ENCODE peak calls at places on chromosomes 12 and 14, in nine cellular contexts. Y, Z, A, H, B, D, M, C and F are unnamed samples.

GRCh38 chr12:123271182-123271491 is 519 bp downstream of the CDK2AP1 start:
- DNase-seq in B (no peak), Z (peak), Y (peak), A (no peak), C (peak), H (peak), M (peak), D (peak), F (peak)

GRCh38 chr14:76810953-76811400 is 1.7 kb downstream of the ANGEL1 start:
- DNase-seq in H (peak), A (peak), M (no peak), C (no peak), D (peak), Y (peak), B (peak), Z (no peak), F (no peak)

GRCh38 chr12:65282840-65283239 is 4.4 kb downstream of the MSRB3 start:
- DNase-seq in M (no peak), D (no peak), Z (no peak), B (no peak), Y (no peak), C (no peak), A (no peak), H (no peak), F (no peak)

GRCh38 chr12:39331539-39332261 is 111.2 kb downstream of the KIF21A start:
- DNase-seq in H (no peak), A (no peak), Y (no peak), D (no peak), Z (no peak), B (no peak), M (no peak), C (no peak), F (no peak)

GRCh38 chr12:121238604-121239334 is 28.8 kb downstream of the P2RX4 start:
- DNase-seq in B (peak), D (no peak), A (no peak), Z (no peak), H (no peak), C (no peak), Y (peak), M (no peak), F (no peak)

GRCh38 chr12:106138646-106139421 is at the start of gene NUAK1:
- DNase-seq in B (peak), A (peak), Z (peak), Y (peak), M (peak), D (peak), C (peak), H (peak), F (peak)

GRCh38 chr12:122304924-122305323 is 38.6 kb upstream of the VPS33A start:
- DNase-seq in M (no peak), Z (no peak), D (no peak), C (no peak), H (no peak), A (no peak), B (no peak), Y (no peak), F (no peak)

GRCh38 chr14:29064305-29064704 is 297.7 kb downstream of the FOXG1 start:
- DNase-seq in A (no peak), D (no peak), M (no peak), Y (no peak), H (no peak), C (no peak), B (no peak), Z (no peak), F (no peak)

GRCh38 chr14:24298892-24299254 is 707 bp downstream of the DHRS1 start:
- DNase-seq in H (no peak), M (no peak), Z (no peak), A (no peak), B (peak), Y (peak), C (no peak), D (no peak), F (no peak)

GRCh38 chr14:60648169-60648933 is 926 bp downstream of the SIX1 start:
- DNase-seq in C (no peak), M (peak), Y (peak), H (no peak), A (no peak), D (no peak), Z (no peak), B (no peak), F (no peak)

GRCh38 chr12:132000286-132000872 is 50.6 kb downstream of the EP400 start:
- DNase-seq in D (no peak), Y (no peak), H (no peak), B (no peak), M (no peak), C (no peak), A (no peak), Z (no peak), F (no peak)

GRCh38 chr12:9065607-9065856 is 50.2 kb downstream of the A2M start:
- DNase-seq in M (no peak), C (no peak), A (no peak), Z (no peak), B (no peak), D (no peak), H (no peak), Y (no peak), F (no peak)

GRCh38 chr12:90794212-90794611 is 160.8 kb downstream of the CCER1 start:
- DNase-seq in Y (no peak), M (no peak), Z (no peak), H (no peak), B (no peak), D (no peak), C (no peak), A (no peak), F (no peak)

GRCh38 chr14:68955164-68955921 is 23.8 kb downstream of the ACTN1 start:
- DNase-seq in D (no peak), M (peak), A (no peak), C (no peak), B (peak), Z (no peak), H (no peak), Y (peak), F (no peak)

GRCh38 chr12:131836714-131837397 is 8.7 kb downstream of the MMP17 start:
- DNase-seq in M (peak), H (no peak), D (no peak), Y (no peak), B (no peak), A (no peak), Z (no peak), C (no peak), F (no peak)

GRCh38 chr12:95218164-95218851 is 701 bp downstream of the VEZT start:
- DNase-seq in M (no peak), A (peak), C (no peak), B (peak), D (no peak), Z (no peak), H (no peak), Y (peak), F (no peak)

GRCh38 chr12:32926963-32927362 is 30.4 kb upstream of the PKP2 start:
- DNase-seq in B (no peak), A (no peak), Y (no peak), M (no peak), H (no peak), Z (no peak), C (no peak), D (no peak), F (no peak)

GRCh38 chr14:69648480-69649414 is 37.4 kb downstream of the SUSD6 start:
- DNase-seq in C (no peak), M (no peak), A (no peak), Y (peak), H (no peak), B (peak), D (no peak), Z (no peak), F (no peak)

GRCh38 chr14:67464856-67465255 is 23.7 kb downstream of the TMEM229B start:
- DNase-seq in Y (no peak), Z (no peak), A (no peak), C (no peak), M (no peak), B (no peak), H (no peak), D (no peak), F (no peak)

GRCh38 chr12:124150176-124150575 is 144.7 kb upstream of the RFLNA start:
- DNase-seq in Z (no peak), H (no peak), B (no peak), Y (no peak), D (no peak), A (peak), C (peak), M (no peak), F (no peak)

GRCh38 chr12:76455582-76456345 is 103.8 kb downstream of the OSBPL8 start:
- DNase-seq in B (peak), M (no peak), D (no peak), Z (no peak), H (peak), C (peak), Y (peak), A (peak), F (no peak)

GRCh38 chr14:39015360-39015961 is 87.6 kb downstream of the SEC23A start:
- DNase-seq in A (peak), B (peak), C (peak), Y (peak), Z (no peak), D (no peak), H (peak), M (no peak), F (no peak)

GRCh38 chr12:6950401-6950801 is 755 bp upstream of the PTPN6 start:
- DNase-seq in C (no peak), M (peak), D (peak), Z (peak), Y (no peak), A (no peak), H (no peak), B (no peak), F (peak)

GRCh38 chr14:76697246-76697645 is 64.0 kb upstream of the VASH1 start:
- DNase-seq in B (no peak), A (no peak), D (no peak), H (no peak), Y (no peak), Z (no peak), M (no peak), C (no peak), F (no peak)

GRCh38 chr14:71497645-71498086 is 434.6 kb upstream of the RGS6 start:
- DNase-seq in D (no peak), B (peak), A (no peak), M (no peak), Z (no peak), Y (peak), C (no peak), H (no peak), F (no peak)

GRCh38 chr14:104554608-104555401 is 24.8 kb upstream of the C14orf180 start:
- DNase-seq in D (no peak), Y (no peak), H (no peak), A (peak), C (no peak), Z (peak), M (peak), B (no peak), F (peak)

GRCh38 chr12:77599782-77600491 is 230.8 kb upstream of the NAV3 start:
- DNase-seq in D (no peak), C (no peak), Y (no peak), M (no peak), B (no peak), Z (no peak), H (no peak), A (no peak), F (no peak)

GRCh38 chr14:24806061-24806678 is 172.2 kb upstream of the GZMB start:
- DNase-seq in Z (no peak), D (peak), B (peak), H (peak), M (no peak), C (peak), A (peak), Y (peak), F (peak)

GRCh38 chr12:102955926-102956737 is 1.3 kb upstream of the ASCL1 start:
- DNase-seq in B (no peak), H (no peak), Z (no peak), M (no peak), Y (no peak), C (no peak), D (no peak), A (no peak), F (no peak)